ENCODE peak calls at places on chromosomes 13 and 19, in nine cellular contexts. T is CD4-positive, alpha-beta memory T cell; W is thoracic aorta; F is left ventricle myocardium inferior; L is body of pancreas; O is IMR-90; D is GM23338; M is esophagus squamous epithelium; J is OCI-LY7. A is an unnamed sample.

GRCh38 chr19:3398114-3398899 is 31.9 kb downstream of the NFIC start:
- DNase-seq in O (peak), L (peak), D (peak), F (peak), W (no peak), T (no peak), M (no peak), J (no peak), A (peak)

GRCh38 chr13:25778808-25779207 is 273.0 kb downstream of the SHISA2 start:
- DNase-seq in T (no peak), D (no peak), O (no peak), M (no peak), W (no peak), F (no peak), L (no peak), J (peak), A (no peak)

GRCh38 chr13:63198076-63198475 is 1782.4 kb upstream of the PCDH20 start:
- DNase-seq in L (peak), J (no peak), T (no peak), M (no peak), O (peak), W (no peak), F (no peak), D (no peak), A (no peak)

GRCh38 chr13:46492946-46493345 is 60.0 kb upstream of the LRCH1 start:
- DNase-seq in W (no peak), F (no peak), M (no peak), L (no peak), J (peak), T (no peak), D (peak), O (peak), A (no peak)

GRCh38 chr13:44234566-44234965 is 139.1 kb upstream of the SERP2 start:
- DNase-seq in F (no peak), O (peak), T (no peak), W (no peak), L (no peak), J (no peak), D (no peak), M (no peak), A (no peak)

GRCh38 chr13:51156666-51157065 is 45.6 kb upstream of the C13orf42 start:
- DNase-seq in T (no peak), F (no peak), W (no peak), D (no peak), M (no peak), L (no peak), O (no peak), J (no peak), A (no peak)

GRCh38 chr13:94301487-94301886 is 178.0 kb downstream of the DCT start:
- DNase-seq in O (no peak), J (no peak), D (no peak), M (no peak), W (no peak), L (no peak), T (no peak), F (no peak), A (no peak)

GRCh38 chr19:35248310-35249145 is at the start of gene LSR:
- DNase-seq in L (peak), T (peak), F (no peak), W (no peak), J (peak), M (no peak), O (no peak), D (peak), A (peak)

GRCh38 chr19:53102701-53103140 is 501 bp downstream of the ZNF160 start:
- DNase-seq in T (peak), M (no peak), F (peak), L (peak), J (peak), O (peak), W (no peak), D (peak), A (peak)

GRCh38 chr13:37492741-37493514 is 105.6 kb downstream of the POSTN start:
- DNase-seq in M (no peak), T (no peak), J (no peak), D (no peak), O (peak), W (no peak), F (no peak), L (no peak), A (no peak)

GRCh38 chr13:107374038-107374437 is 806.1 kb upstream of the ARGLU1 start:
- DNase-seq in F (no peak), L (no peak), D (no peak), W (no peak), J (no peak), O (peak), T (no peak), M (no peak), A (no peak)

GRCh38 chr13:113886561-113887112 is 22.8 kb upstream of the GAS6 start:
- DNase-seq in J (no peak), W (no peak), O (no peak), T (no peak), D (no peak), L (no peak), F (no peak), M (no peak), A (no peak)

GRCh38 chr19:23437901-23438300 is 42.6 kb upstream of the ZNF91 start:
- DNase-seq in T (no peak), L (no peak), M (no peak), O (no peak), F (no peak), D (peak), W (no peak), J (peak), A (no peak)

GRCh38 chr13:112690242-112690943 is 555 bp downstream of the ATP11A start:
- DNase-seq in J (peak), D (peak), W (no peak), F (peak), T (peak), O (peak), L (peak), M (no peak), A (peak)

GRCh38 chr13:112444001-112444311 is 67.8 kb downstream of the SPACA7 start:
- DNase-seq in O (peak), M (no peak), J (peak), W (no peak), T (no peak), L (peak), D (peak), F (peak), A (peak)

GRCh38 chr19:18297308-18297707 is 15.9 kb upstream of the JUND start:
- DNase-seq in W (no peak), T (no peak), J (no peak), M (no peak), F (no peak), O (peak), D (no peak), L (no peak), A (no peak)

GRCh38 chr13:26474286-26474685 is 83.2 kb upstream of the WASF3 start:
- DNase-seq in D (no peak), M (no peak), W (no peak), J (no peak), T (no peak), L (no peak), F (no peak), O (no peak), A (no peak)

GRCh38 chr19:40592170-40592569 is 9.0 kb upstream of the LTBP4 start:
- DNase-seq in T (peak), F (no peak), J (peak), O (peak), D (peak), L (no peak), M (no peak), W (no peak), A (peak)

GRCh38 chr19:55253842-55254624 is 4.8 kb downstream of the PPP6R1 start:
- DNase-seq in L (no peak), J (peak), O (no peak), D (peak), M (no peak), W (no peak), F (no peak), T (peak), A (no peak)

GRCh38 chr13:50403311-50403710 is 388.1 kb downstream of the KCNRG start:
- DNase-seq in M (no peak), W (no peak), T (no peak), J (no peak), F (no peak), O (peak), L (peak), D (no peak), A (no peak)

GRCh38 chr13:100075700-100076587 is 12.9 kb upstream of the PCCA start:
- DNase-seq in M (no peak), W (no peak), T (no peak), F (no peak), J (no peak), O (no peak), L (no peak), D (no peak), A (no peak)

GRCh38 chr13:30934381-30934780 is 1.9 kb downstream of the TEX26 start:
- DNase-seq in O (peak), D (peak), M (no peak), J (no peak), F (no peak), L (no peak), T (no peak), W (no peak), A (no peak)

GRCh38 chr19:19445288-19445687 is 39.8 kb downstream of the GATAD2A start:
- DNase-seq in M (no peak), D (no peak), O (no peak), W (no peak), L (no peak), J (no peak), T (no peak), F (no peak), A (no peak)

GRCh38 chr19:19445911-19446361 is 40.5 kb downstream of the GATAD2A start:
- DNase-seq in T (peak), J (peak), F (no peak), L (no peak), M (no peak), D (no peak), W (no peak), O (peak), A (no peak)

GRCh38 chr19:19444694-19445155 is 39.2 kb downstream of the GATAD2A start:
- DNase-seq in T (peak), F (no peak), O (peak), L (peak), D (no peak), W (no peak), J (peak), M (no peak), A (no peak)

GRCh38 chr19:19443283-19443682 is 37.8 kb downstream of the GATAD2A start:
- DNase-seq in J (no peak), F (no peak), L (no peak), O (no peak), W (no peak), M (no peak), T (no peak), D (no peak), A (no peak)

DNA sequence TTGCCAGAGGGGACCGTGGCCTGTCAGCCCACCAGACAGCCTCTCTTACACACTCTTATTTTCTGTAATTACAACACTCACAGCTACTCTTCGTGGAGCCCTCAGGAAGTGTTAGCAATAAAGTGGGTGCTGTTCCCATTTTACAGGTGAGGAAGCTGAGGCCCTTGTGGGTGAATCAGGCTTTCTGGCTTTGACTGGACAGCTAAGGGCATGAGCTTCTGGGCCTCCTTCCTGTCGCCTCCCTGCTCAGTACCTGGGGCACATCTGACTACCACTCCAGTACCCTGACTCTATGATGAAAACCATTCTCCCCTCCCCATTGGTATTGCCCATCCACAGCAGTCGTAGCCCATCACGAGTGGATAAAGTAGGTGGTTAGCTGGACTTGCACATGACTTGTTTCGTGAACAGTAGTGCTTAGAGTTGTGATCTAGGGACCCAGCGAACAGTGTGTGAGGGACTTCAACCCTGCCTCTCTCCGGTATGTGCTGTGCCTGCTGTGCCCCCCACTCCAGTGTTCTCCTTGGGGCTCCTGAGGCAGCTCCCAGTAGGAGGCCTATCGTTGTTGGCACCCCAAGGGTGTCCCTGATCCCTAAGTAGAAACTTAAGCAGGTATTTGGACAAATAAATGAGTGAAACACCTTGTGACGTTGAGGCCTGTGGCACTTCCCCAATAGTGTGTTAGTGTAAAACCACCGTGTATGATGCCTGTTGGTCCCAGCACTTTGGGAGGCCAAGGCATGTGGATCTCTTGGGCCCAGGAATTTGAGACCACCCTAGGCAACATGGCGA is 38.6 kb downstream of the GATAD2A start:
- DNase-seq in O (no peak), L (no peak), T (no peak), J (no peak), F (no peak), W (no peak), M (no peak), D (no peak), A (no peak)
- H3K27ac ChIP-seq in O (no peak), L (no peak), T (peak), J (peak), F (peak), W (peak), M (peak), D (peak), A (no peak)

DNA sequence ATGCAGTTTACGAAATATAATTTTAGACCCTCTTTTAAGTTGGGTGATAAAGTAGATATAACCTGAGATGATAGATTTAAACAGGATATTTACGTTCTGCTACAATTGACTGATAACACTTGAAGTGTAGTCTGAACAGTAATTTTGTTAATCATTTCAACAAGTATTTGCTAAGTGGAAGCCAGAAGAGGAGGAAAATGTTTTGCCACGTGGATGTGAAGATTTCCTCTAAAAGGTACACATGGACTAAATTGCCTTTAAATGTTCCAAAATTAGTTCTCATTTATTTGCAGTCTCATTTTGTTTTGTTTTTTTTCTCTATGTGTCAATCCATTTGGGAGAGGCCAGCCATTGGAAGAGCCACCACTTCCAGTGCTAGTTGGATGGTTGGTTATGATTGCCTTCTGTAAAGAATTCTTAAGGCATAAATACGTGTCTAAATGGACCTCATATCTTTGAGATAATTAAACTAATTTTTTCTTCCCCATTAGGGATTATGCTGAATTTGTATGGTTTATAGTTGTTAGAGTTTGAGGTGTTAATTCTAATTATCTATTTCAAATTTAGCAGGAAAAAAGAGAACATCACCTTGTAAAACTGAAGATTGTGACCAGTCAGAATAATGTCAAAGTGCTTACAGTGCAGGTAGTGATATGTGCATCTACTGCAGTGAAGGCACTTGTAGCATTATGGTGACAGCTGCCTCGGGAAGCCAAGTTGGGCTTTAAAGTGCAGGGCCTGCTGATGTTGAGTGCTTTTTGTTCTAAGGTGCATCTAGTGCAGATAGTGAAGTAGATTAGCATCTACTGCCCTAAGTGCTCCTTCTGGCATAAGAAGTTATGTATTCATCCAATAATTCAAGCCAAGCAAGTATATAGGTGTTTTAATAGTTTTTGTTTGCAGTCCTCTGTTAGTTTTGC is 2.8 kb downstream of the MIR17HG start:
- DNase-seq in M (no peak), J (peak), L (no peak), W (no peak), F (no peak), O (no peak), D (no peak), T (no peak), A (no peak)
- H3K4me3 ChIP-seq in M (peak), J (peak), L (no peak), W (no peak), F (no peak), O (no peak), D (peak), T (no peak), A (no peak)

DNA sequence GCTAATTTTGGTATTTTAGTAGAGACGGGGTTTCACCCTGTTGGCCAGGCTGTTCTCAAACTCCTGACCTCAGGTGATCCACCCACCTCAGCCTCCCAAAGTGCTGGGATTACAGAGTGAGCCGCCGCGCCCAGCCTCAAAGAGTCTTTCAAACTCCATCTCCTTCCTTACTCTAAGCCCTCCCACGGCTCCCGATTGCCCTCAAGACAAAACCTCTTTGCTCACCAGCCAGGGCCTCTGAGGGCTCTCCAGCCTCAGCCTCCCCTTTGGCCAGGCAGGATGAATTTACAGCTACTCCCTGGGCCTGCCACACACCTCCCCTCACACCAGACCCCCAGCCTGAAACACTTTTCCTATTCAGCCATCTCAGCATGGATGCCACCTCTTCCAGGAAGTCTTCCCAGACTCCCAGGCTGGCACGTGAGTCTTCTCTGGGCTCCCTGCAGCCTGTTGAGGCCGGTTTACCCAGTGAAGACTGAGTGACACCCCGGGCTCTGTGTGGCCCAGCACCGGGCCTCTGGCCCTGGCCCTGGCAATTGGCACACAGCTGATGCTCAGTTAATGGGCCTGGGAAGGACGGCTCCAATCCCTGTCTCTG is 7.6 kb downstream of the PRSS57 start:
- DNase-seq in F (no peak), D (no peak), M (no peak), J (no peak), T (no peak), W (no peak), O (no peak), L (no peak), A (no peak)
- H3K27ac ChIP-seq in F (no peak), D (no peak), M (no peak), J (no peak), T (no peak), W (no peak), O (no peak), L (no peak), A (no peak)

DNA sequence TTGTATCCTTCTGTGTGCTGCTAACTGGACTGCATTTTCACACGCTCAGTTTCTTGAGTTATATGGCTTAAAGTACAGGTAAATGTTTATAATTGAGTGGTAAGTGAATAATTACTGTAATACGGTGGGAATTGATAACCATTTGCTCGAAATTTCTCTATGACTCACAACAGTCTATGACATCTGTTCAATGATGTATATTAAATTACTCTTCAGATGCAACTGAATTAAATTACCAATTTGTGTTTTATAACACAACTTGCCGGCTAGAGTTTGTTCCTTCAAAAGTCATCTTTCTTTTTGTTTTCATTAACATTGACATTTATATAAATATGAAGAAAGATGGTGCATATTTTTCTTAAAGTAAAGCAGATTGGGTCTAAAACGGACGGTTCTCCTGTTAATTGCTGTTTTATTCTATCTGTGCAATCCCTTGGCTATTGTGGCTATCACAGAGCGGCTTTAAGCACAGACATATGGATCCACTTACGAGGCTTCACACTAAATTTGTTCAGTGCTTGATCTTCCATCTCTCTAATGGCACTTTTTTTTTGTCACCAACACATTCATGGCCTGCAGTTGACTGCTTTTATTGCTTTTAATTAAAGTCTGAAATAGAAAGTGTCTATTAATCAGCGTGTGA is 1291.6 kb upstream of the SLC10A2 start:
- DNase-seq in T (no peak), D (no peak), L (no peak), M (no peak), O (no peak), W (no peak), F (no peak), J (no peak), A (no peak)
- H3K4me3 ChIP-seq in T (no peak), D (no peak), L (no peak), M (no peak), O (no peak), W (no peak), F (no peak), J (no peak), A (no peak)

DNA sequence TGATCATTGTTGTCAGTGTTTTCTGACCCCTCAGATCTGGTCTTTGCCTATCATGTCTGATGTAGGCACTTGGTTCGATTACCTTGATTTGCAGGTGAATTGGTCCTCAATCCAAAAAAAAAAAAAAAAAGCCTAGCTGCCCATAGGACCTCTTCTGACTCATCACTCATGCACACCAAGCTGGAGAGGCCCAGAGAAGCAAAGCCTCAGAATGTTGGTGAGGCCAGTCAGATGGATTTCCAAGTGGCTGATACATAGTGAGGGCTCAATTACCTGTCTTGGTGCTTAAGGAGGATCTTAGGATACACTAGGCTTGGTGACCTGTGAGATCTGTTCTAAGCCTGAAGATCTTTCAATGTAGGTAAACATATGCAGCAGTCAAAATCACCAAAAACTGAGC is 80.0 kb upstream of the RAP2A start:
- DNase-seq in L (no peak), W (no peak), T (no peak), F (no peak), M (no peak), O (peak), J (no peak), D (no peak), A (no peak)
- H3K27ac ChIP-seq in L (no peak), W (peak), T (no peak), F (peak), M (no peak), O (no peak), J (no peak), D (no peak), A (no peak)

A was measured in adrenal gland.